ENCODE peak calls at places on chromosomes 11 and 22, in four cellular contexts. U is neuronal stem cell, M is IMR-90, V is H1. S is an unnamed sample.

GRCh38 chr11:35798423-35798822 is 135.8 kb downstream of the TRIM44 start:
- DNase-seq in U (no peak), M (peak), V (no peak), S (peak)

GRCh38 chr11:70948855-70949551 is 303.4 kb downstream of the SHANK2 start:
- DNase-seq in U (no peak), M (no peak), V (no peak), S (no peak)

GRCh38 chr11:1751999-1752906 is 1.9 kb upstream of the IFITM10 start:
- DNase-seq in U (no peak), V (no peak), M (no peak), S (no peak)

GRCh38 chr11:1777737-1778136 is 14.0 kb upstream of the CTSD start:
- DNase-seq in U (no peak), M (no peak), V (no peak), S (no peak)

GRCh38 chr11:82994615-82995014 is 77.1 kb downstream of the RAB30 start:
- DNase-seq in V (no peak), M (no peak), U (no peak), S (no peak)

GRCh38 chr11:108609681-108610080 is 16.1 kb upstream of the EXPH5 start:
- DNase-seq in U (no peak), V (no peak), M (peak), S (peak)

GRCh38 chr11:49505231-49505630 is 296.8 kb upstream of the FOLH1 start:
- DNase-seq in M (no peak), V (no peak), U (peak), S (no peak)

GRCh38 chr11:456533-456932 is 6.5 kb downstream of the PTDSS2 start:
- DNase-seq in M (no peak), U (no peak), V (no peak), S (no peak)

GRCh38 chr11:203945-204586 is 3.1 kb downstream of the BET1L start:
- DNase-seq in U (no peak), M (no peak), V (peak), S (no peak)

GRCh38 chr11:76723548-76723947 is 53.0 kb upstream of the LRRC32 start:
- DNase-seq in U (no peak), M (no peak), V (no peak), S (no peak)

GRCh38 chr11:128886401-128887119 is 4.6 kb upstream of the KCNJ5 start:
- DNase-seq in U (no peak), V (no peak), M (no peak), S (no peak)

GRCh38 chr11:13970986-13971385 is 8.5 kb downstream of the SPON1 start:
- DNase-seq in M (no peak), U (no peak), V (peak), S (peak)

GRCh38 chr11:119373917-119374631 is 7.4 kb downstream of the USP2 start:
- DNase-seq in M (peak), U (peak), V (peak), S (peak)

GRCh38 chr11:102807921-102808320 is 10.0 kb upstream of the MMP1 start:
- DNase-seq in M (peak), V (peak), U (no peak), S (peak)

GRCh38 chr22:22720724-22721261 is 76.4 kb downstream of the GGTLC2 start:
- DNase-seq in M (no peak), U (no peak), V (no peak), S (peak)

GRCh38 chr11:13348305-13348704 is 70.7 kb downstream of the BMAL1 start:
- DNase-seq in U (no peak), M (no peak), V (no peak), S (no peak)

GRCh38 chr11:125401235-125401634 is 94.8 kb downstream of the FEZ1 start:
- DNase-seq in U (no peak), V (no peak), M (no peak), S (no peak)

GRCh38 chr11:10107522-10107921 is 186.5 kb downstream of the SBF2 start:
- DNase-seq in M (no peak), V (no peak), U (no peak), S (no peak)

GRCh38 chr22:32411829-32412592 is at the start of gene RTCB:
- DNase-seq in M (peak), U (peak), V (peak), S (peak)

GRCh38 chr11:80320765-80321164 is 879.9 kb upstream of the TENM4 start:
- DNase-seq in U (no peak), M (no peak), V (no peak), S (no peak)

GRCh38 chr22:41822289-41823057 is 10.4 kb upstream of the SREBF2 start:
- DNase-seq in U (no peak), M (peak), V (no peak), S (peak)

GRCh38 chr11:8017071-8017470 is 29.9 kb downstream of the EIF3F start:
- DNase-seq in U (no peak), M (no peak), V (peak), S (no peak)

GRCh38 chr11:131423715-131424114 is 53.3 kb downstream of the NTM start:
- DNase-seq in V (no peak), M (peak), U (no peak), S (peak)

GRCh38 chr11:9756878-9757277 is 93.0 kb downstream of the SWAP70 start:
- DNase-seq in V (no peak), U (no peak), M (no peak), S (no peak)

GRCh38 chr11:94664336-94664735 is 97.2 kb downstream of the PIWIL4 start:
- DNase-seq in M (no peak), U (no peak), V (no peak), S (peak)

DNA sequence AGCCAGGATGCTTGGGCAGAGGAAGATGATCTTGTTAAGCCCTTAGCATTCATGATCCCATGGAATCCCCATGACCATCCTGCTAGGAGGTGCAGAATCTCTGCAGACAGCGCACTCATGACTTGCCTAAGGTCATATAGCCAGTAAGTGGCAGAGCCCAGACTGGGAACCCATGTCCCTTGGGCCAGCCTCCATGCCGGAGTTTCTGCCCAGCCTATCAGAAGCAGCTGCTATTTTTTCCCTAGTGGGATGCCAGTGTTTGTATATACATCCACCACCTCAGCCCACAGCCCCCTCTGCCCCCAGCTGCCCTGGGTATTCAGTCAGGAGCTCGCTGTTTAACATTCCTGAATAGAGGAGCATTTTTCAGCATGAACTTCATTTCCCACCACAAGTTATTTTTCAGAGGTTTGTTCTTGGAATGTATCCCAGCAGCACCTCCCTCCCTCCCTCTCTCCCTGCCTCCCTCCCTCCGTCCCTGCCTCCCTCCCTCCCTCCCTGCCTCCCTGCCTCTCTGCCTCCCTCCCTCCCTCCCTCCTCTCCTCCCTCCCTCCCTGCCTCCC is 34.4 kb upstream of the SUSD2 start:
- DNase-seq in V (peak), M (peak), U (no peak), S (peak)
- H3K4ac ChIP-seq in V (peak), M (peak), U (no peak), S (no peak)

DNA sequence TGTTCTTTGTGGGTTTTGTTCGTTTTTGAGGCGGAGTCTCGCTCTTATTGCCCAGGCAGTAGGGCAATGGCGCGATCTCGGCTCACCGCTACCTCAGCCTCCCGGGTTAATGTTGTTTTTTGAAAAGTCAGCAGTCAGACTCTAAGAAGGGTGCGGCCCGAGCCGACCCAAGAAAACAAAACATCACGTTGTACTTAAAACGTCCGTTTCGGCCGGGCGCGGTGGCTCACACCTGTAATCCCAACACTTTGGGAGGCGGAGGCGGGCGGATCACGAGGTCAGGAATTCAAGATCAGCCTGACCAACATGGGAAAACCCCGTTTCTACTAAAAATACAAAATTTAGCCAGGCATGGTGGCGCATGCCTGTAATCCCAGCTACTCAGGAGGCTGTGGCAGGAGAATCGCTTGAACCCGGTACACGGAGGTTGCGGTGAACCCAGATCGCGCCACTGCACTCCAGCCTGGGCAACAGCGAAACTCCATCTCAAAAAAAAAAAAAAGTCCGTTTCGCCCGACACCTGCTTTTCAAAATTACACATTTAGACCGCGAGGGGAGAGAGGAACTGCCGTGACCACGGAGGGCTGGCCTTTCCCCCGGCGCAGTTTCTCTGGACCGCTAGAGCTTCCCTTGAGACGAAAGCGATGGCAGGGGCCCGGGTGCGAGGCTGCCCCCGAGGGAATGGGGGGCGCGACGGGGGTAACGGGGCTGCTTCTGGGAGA is 636 bp downstream of the CD59 start:
- DNase-seq in U (peak), M (no peak), V (peak), S (peak)
- H4K91ac ChIP-seq in U (peak), M (peak), V (no peak), S (peak)

GRCh38 chr22:27494821-27495220 is 306.7 kb downstream of the MN1 start:
- DNase-seq in U (peak), V (no peak), M (no peak), S (no peak)

GRCh38 chr22:27493797-27494196 is 307.8 kb downstream of the MN1 start:
- DNase-seq in V (no peak), U (no peak), M (no peak), S (no peak)

GRCh38 chr22:27491888-27492287 is 309.7 kb downstream of the MN1 start:
- DNase-seq in V (no peak), M (no peak), U (no peak), S (no peak)

GRCh38 chr22:27492566-27493201 is 308.9 kb downstream of the MN1 start:
- DNase-seq in U (no peak), V (no peak), M (no peak), S (no peak)

GRCh38 chr22:27495325-27495724 is 306.2 kb downstream of the MN1 start:
- DNase-seq in V (no peak), U (no peak), M (no peak), S (no peak)
- H3K9ac ChIP-seq in V (no peak), U (no peak), M (no peak), S (no peak)

DNA sequence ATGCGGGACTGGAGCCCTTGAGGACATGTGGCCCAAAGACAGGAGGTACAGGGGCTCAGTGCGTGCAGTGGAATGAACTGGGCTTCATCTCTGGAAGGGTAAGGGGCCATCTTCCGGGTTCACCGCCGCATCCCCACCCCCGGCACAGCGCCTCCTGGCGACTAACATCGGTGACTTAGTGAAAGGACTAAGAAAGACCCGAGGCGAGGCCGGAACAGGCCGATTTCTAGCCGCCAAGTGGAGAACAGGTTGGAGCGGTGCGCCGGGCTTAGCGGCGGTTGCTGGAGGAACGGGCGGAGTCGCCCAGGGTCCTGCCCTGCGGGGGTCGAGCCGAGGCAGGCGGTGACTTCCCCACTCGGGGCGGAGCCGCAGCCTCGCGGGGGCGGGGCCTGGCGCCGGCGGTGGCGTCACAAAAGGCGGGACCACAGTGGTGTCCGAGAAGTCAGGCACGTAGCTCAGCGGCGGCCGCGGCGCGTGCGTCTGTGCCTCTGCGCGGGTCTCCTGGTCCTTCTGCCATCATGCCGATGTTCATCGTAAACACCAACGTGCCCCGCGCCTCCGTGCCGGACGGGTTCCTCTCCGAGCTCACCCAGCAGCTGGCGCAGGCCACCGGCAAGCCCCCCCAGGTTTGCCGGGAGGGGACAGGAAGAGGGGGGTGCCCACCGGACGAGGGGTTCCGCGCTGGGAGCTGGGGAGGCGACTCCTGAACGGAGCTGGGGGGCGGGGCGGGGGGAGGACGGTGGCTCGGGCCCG is at the start of gene MIF:
- DNase-seq in V (peak), U (peak), M (peak), S (peak)
- H3K4ac ChIP-seq in V (peak), U (peak), M (peak), S (peak)

GRCh38 chr11:68403831-68404230 is 56.7 kb upstream of the PPP6R3 start:
- DNase-seq in M (no peak), V (no peak), U (no peak), S (no peak)

GRCh38 chr11:68401856-68402255 is 58.7 kb upstream of the PPP6R3 start:
- DNase-seq in V (no peak), U (no peak), M (no peak), S (no peak)

GRCh38 chr11:68399916-68400315 is 60.6 kb upstream of the PPP6R3 start:
- DNase-seq in V (no peak), U (no peak), M (no peak), S (no peak)

GRCh38 chr11:68403424-68403823 is 57.1 kb upstream of the PPP6R3 start:
- DNase-seq in V (no peak), U (no peak), M (no peak), S (no peak)

DNA sequence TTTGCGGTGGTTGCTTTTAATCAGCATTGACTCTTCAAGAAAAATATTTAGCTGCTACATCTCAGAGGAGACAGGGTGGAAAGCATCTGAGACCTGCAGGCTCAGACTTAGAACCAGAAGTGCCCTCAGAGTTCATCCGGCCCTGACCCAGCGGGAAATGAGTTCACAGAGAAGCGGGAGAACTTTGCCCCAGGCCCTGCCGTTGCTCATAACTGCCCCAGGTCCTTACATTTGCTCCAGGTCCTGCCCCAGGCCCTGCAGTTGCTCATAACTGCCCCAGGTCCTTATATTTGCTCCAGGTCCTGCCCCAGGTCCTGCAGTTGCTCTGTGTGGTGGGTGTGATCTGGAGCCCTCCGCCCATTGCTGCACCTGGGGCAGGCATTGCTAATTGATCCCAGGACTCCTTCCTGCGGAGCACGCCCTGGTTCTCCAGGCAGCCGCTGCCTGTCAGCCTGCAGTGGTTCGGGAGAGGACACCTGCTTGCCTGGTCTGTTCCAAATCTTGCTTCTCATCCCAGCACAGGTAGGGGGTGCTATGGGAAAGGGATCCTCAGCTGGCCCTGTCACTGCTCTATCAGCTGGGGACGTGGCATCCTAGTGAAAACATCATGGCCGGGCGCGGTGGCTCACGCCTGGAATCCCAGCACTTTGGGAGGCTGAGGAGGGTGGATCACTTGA is 58.1 kb upstream of the PPP6R3 start:
- DNase-seq in V (peak), M (no peak), U (no peak), S (peak)
- H4K91ac ChIP-seq in V (no peak), M (no peak), U (no peak), S (no peak)

GRCh38 chr11:69312418-69313399 is 18.8 kb downstream of the MYEOV start:
- DNase-seq in M (no peak), U (no peak), V (no peak), S (no peak)
- H3K9ac ChIP-seq in M (no peak), U (no peak), V (no peak), S (peak)